ENCODE peak calls at places on chromosome X, in four cellular contexts. V is CD4-positive, alpha-beta T cell; S is Peyer's patch; N is GM23338. J is an unnamed sample.

GRCh38 chrX:14963447-14964236 is 90.4 kb downstream of the MOSPD2 start:
- DNase-seq in N (no peak), V (no peak), S (no peak), J (no peak)

GRCh38 chrX:9341305-9342201 is 123.3 kb upstream of the TBL1X start:
- DNase-seq in N (peak; percentile 50), S (no peak), V (peak; percentile 51), J (peak; percentile 79)

GRCh38 chrX:31213941-31214340 is 142.1 kb upstream of the FTHL17 start:
- DNase-seq in S (no peak), N (peak; percentile 27), V (no peak), J (no peak)

GRCh38 chrX:21839334-21840198 is at the start of gene MBTPS2:
- DNase-seq in N (peak; percentile 85), S (peak; percentile 83), V (peak; percentile 78), J (peak; percentile 87)

GRCh38 chrX:154734101-154734781 is 16.6 kb downstream of the GAB3 start:
- DNase-seq in S (no peak), V (peak; percentile 45), N (no peak), J (peak; percentile 66)

GRCh38 chrX:43644124-43644701 is 11.9 kb upstream of the MAOA start:
- DNase-seq in S (no peak), N (no peak), V (no peak), J (no peak)

GRCh38 chrX:100070334-100070849 is 339.7 kb downstream of the PCDH19 start:
- DNase-seq in S (no peak), N (peak; percentile 37), V (no peak), J (no peak)

GRCh38 chrX:74343970-74344622 is 40.1 kb downstream of the ZCCHC13 start:
- DNase-seq in V (no peak), N (peak; percentile 92), S (no peak), J (no peak)

GRCh38 chrX:41605144-41605543 is 83.6 kb upstream of the GPR34 start:
- DNase-seq in V (no peak), S (no peak), N (no peak), J (no peak)

GRCh38 chrX:150255441-150256296 is 107.4 kb upstream of the MAMLD1 start:
- DNase-seq in V (no peak), S (no peak), N (no peak), J (no peak)

GRCh38 chrX:17527135-17527701 is 152.2 kb downstream of the NHS start:
- DNase-seq in N (no peak), V (no peak), S (no peak), J (peak; percentile 82)

GRCh38 chrX:27815209-27815608 is 7.4 kb downstream of the MAGEB10 start:
- DNase-seq in V (no peak), S (no peak), N (no peak), J (no peak)

GRCh38 chrX:131633285-131633917 is 89.5 kb downstream of the OR13H1 start:
- DNase-seq in S (no peak), V (peak; percentile 1), N (peak; percentile 83), J (no peak)

GRCh38 chrX:150508461-150509367 is 59.7 kb upstream of the MTM1 start:
- DNase-seq in V (no peak), S (no peak), N (peak; percentile 48), J (peak; percentile 69)

GRCh38 chrX:97039363-97040029 is 155.8 kb downstream of the RPA4 start:
- DNase-seq in S (no peak), N (no peak), V (no peak), J (no peak)

GRCh38 chrX:38654302-38654701 is 93.0 kb downstream of the TSPAN7 start:
- DNase-seq in S (no peak), V (no peak), N (peak; percentile 36), J (no peak)

GRCh38 chrX:40158036-40158706 is 60.4 kb upstream of the BCOR start:
- DNase-seq in S (no peak), N (peak; percentile 64), V (peak; percentile 48), J (peak; percentile 72)

GRCh38 chrX:129798888-129799287 is 19.1 kb downstream of the SASH3 start:
- DNase-seq in N (no peak), S (no peak), V (no peak), J (no peak)

GRCh38 chrX:386768-387575 is at the start of gene PPP2R3B:
- DNase-seq in S (peak; percentile 99), N (peak; percentile 98), V (peak; percentile 99), J (peak; percentile 100)

GRCh38 chrX:13778916-13779315 is 38.0 kb downstream of the GPM6B start:
- DNase-seq in N (peak; percentile 30), S (no peak), V (no peak), J (no peak)

GRCh38 chrX:34810911-34811310 is 131.7 kb upstream of the FAM47B start:
- DNase-seq in N (no peak), V (no peak), S (no peak), J (no peak)

GRCh38 chrX:150184487-150184886 is 178.6 kb upstream of the MAMLD1 start:
- DNase-seq in N (no peak), V (no peak), S (no peak), J (no peak)

GRCh38 chrX:34880656-34881055 is 61.9 kb upstream of the FAM47B start:
- DNase-seq in S (no peak), N (no peak), V (no peak), J (no peak)

GRCh38 chrX:103704863-103705262 is 5.8 kb upstream of the TMEM31 start:
- DNase-seq in V (no peak), N (no peak), S (no peak), J (no peak)

GRCh38 chrX:6661731-6662130 is 126.8 kb upstream of the VCX3A start:
- DNase-seq in S (no peak), N (no peak), V (no peak), J (no peak)

GRCh38 chrX:86195343-86195742 is 47.1 kb downstream of the DACH2 start:
- DNase-seq in V (no peak), N (no peak), S (no peak), J (no peak)

GRCh38 chrX:17944833-17945497 is 83.9 kb upstream of the RAI2 start:
- DNase-seq in S (no peak), V (no peak), N (peak; percentile 57), J (no peak)

GRCh38 chrX:103685396-103685795 is 1.1 kb downstream of the MORF4L2 start:
- DNase-seq in N (no peak), V (no peak), S (no peak), J (no peak)

GRCh38 chrX:105190252-105190853 is 30.1 kb downstream of the TEX13A start:
- DNase-seq in V (no peak), N (peak; percentile 36), S (no peak), J (no peak)

GRCh38 chrX:96432647-96433046 is 252.0 kb upstream of the DIAPH2 start:
- DNase-seq in S (no peak), N (no peak), V (no peak), J (no peak)

GRCh38 chrX:150236304-150236703 is 126.8 kb upstream of the MAMLD1 start:
- DNase-seq in N (no peak), V (no peak), S (no peak), J (no peak)

GRCh38 chrX:10854594-10854993 is 234.2 kb upstream of the MID1 start:
- DNase-seq in N (peak; percentile 2), V (no peak), S (no peak), J (no peak)

GRCh38 chrX:10851809-10852208 is 231.4 kb upstream of the MID1 start:
- DNase-seq in V (no peak), N (no peak), S (no peak), J (no peak)

GRCh38 chrX:10859353-10859752 is 239.0 kb upstream of the MID1 start:
- DNase-seq in N (no peak), S (no peak), V (no peak), J (no peak)

GRCh38 chrX:10855845-10856244 is 235.5 kb upstream of the MID1 start:
- DNase-seq in S (no peak), N (no peak), V (no peak), J (no peak)

DNA sequence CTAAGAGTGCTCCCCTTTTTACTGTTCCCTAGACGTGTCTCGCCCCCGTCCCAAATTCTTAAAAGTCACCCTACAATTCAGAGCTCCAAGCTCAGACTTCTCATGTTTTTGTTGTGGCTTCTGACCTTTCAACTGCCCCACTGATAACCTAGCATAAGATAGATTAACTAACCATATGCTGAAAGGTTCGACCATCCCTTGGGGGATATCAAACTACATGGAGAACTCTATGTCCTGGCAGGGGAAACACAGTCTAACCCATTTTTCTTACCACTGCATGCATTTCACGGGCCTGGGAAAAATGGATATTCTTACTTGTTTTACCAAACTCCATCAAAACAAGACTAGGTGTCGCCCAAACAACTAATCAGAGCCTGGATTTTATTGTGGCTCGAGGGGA is 236.4 kb upstream of the MID1 start:
- DNase-seq in N (no peak), S (no peak), V (no peak), J (no peak)
- H3K27me3 ChIP-seq in N (no peaks in the 10 kb centered on the region), S (no peaks in the 10 kb centered on the region), V (no peaks in the 10 kb centered on the region), J (no peaks in the 10 kb centered on the region)

DNA sequence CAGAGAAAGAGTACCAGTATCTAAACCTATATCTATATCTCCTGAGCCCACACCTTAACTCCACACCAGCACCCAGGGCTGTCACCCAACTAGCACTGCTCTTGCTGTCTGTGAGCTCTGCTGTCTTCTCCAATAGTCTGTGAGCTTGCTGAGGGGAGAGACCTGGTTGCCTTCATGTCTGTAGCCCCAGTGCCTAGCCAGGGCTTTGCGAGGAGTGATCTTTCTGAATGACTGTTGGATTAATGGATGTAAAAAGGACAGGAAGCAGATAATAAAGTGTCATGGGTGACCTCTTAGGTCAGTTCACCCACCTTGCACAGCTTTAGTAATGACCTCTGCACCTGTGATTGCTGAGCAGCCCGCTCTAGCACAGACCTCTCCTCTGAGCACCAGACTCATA is 30.5 kb downstream of the CNGA2 start:
- DNase-seq in S (no peak), N (no peak), V (no peak), J (no peak)
- H3K27me3 ChIP-seq in S (no peaks in the 10 kb centered on the region), N (no peaks in the 10 kb centered on the region), V (no peaks in the 10 kb centered on the region), J (no peaks in the 10 kb centered on the region)

GRCh38 chrX:139199945-139200344 is 330.6 kb upstream of the F9 start:
- DNase-seq in S (no peak), N (no peak), V (no peak), J (no peak)

GRCh38 chrX:139200346-139200745 is 330.2 kb upstream of the F9 start:
- DNase-seq in V (no peak), S (no peak), N (no peak), J (no peak)

GRCh38 chrX:139202742-139203410 is 327.7 kb upstream of the F9 start:
- DNase-seq in N (peak; percentile 35), V (no peak), S (no peak), J (no peak)

GRCh38 chrX:139200793-139201192 is 329.7 kb upstream of the F9 start:
- DNase-seq in V (no peak), S (no peak), N (no peak), J (no peak)

DNA sequence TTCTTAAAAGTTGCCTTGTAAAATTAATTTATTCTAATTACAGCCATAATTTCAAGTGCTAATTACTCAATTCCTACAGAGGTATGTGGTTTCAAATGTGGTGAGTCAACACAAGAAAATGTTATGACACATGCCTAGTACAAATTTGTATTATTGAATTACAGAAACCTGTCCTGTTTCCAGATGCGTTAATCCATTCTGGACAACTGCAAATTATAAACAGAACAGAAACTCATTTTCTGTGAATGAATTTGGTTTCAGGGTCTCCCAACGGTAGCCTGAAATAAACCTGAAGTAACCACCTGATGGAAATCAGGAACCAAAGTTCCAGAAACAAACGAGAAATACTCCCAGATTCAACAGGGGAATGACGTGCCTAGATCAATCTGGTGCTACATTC is 328.6 kb upstream of the F9 start:
- DNase-seq in V (no peak), S (no peak), N (no peak), J (no peak)
- H3K27me3 ChIP-seq in V (peaks cover 32% of the 10 kb centered on the region), S (no peaks in the 10 kb centered on the region), N (peaks cover 98% of the 10 kb centered on the region), J (no peaks in the 10 kb centered on the region)

DNA sequence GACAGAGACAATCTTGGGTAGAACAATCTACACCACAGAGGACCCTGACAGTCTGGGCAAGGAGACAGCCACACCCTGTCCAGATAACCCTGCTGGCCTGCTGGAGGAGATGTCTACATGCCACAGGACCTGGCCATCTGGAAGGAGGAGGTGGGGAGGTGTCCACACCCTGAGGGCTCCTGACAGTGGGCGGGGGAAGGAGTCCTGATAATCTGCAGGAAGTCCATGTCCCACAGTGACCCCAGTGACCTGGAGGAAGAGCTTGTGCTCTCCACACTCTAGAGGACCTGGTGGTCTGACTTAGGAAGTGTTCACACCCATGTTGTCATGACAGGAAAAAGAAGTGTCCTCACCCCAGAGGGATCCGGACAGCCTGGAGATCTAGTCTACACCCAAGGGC is 5.5 kb downstream of the SUV39H1 start:
- DNase-seq in S (no peak), V (no peak), N (no peak), J (no peak)
- H3K27me3 ChIP-seq in S (no peaks in the 10 kb centered on the region), V (no peaks in the 10 kb centered on the region), N (no peaks in the 10 kb centered on the region), J (no peaks in the 10 kb centered on the region)